ENCODE peak calls at places on chromosomes 2 and 18, in ten cellular contexts. One of them, this sample, is unnamed.

GRCh38 chr2:147197754-147198153 is 647.1 kb upstream of the ACVR2A start:
- DNase-seq in sigmoid colon: no peak
- DNase-seq in substantia nigra: no peak
- DNase-seq in Karpas-422: no peak
- DNase-seq in HCT116: no peak
- DNase-seq in A549: no peak
- DNase-seq in dorsolateral prefrontal cortex: no peak
- DNase-seq in AG04450: no peak
- DNase-seq in hepatocyte: no peak
- DNase-seq in lower lobe of right lung: no peak
- DNase-seq in this sample: no peak

GRCh38 chr18:61201516-61201915 is 131.7 kb upstream of the CDH20 start:
- DNase-seq in sigmoid colon: no peak
- DNase-seq in substantia nigra: no peak
- DNase-seq in Karpas-422: no peak
- DNase-seq in HCT116: no peak
- DNase-seq in A549: no peak
- DNase-seq in dorsolateral prefrontal cortex: no peak
- DNase-seq in AG04450: no peak
- DNase-seq in hepatocyte: no peak
- DNase-seq in lower lobe of right lung: no peak
- DNase-seq in this sample: no peak

GRCh38 chr18:44568986-44569385 is 111.7 kb upstream of the SETBP1 start:
- DNase-seq in sigmoid colon: no peak
- DNase-seq in substantia nigra: no peak
- DNase-seq in Karpas-422: no peak
- DNase-seq in HCT116: no peak
- DNase-seq in A549: no peak
- DNase-seq in dorsolateral prefrontal cortex: no peak
- DNase-seq in AG04450: no peak
- DNase-seq in hepatocyte: no peak
- DNase-seq in lower lobe of right lung: no peak
- DNase-seq in this sample: no peak

GRCh38 chr2:8089596-8089995 is 592.3 kb upstream of the ID2 start:
- DNase-seq in sigmoid colon: no peak
- DNase-seq in substantia nigra: no peak
- DNase-seq in Karpas-422: no peak
- DNase-seq in HCT116: no peak
- DNase-seq in A549: no peak
- DNase-seq in dorsolateral prefrontal cortex: no peak
- DNase-seq in AG04450: peak
- DNase-seq in hepatocyte: peak
- DNase-seq in lower lobe of right lung: no peak
- DNase-seq in this sample: no peak

GRCh38 chr2:30915485-30915884 is 108.2 kb upstream of the CAPN13 start:
- DNase-seq in sigmoid colon: no peak
- DNase-seq in substantia nigra: peak
- DNase-seq in Karpas-422: peak
- DNase-seq in HCT116: peak
- DNase-seq in A549: no peak
- DNase-seq in dorsolateral prefrontal cortex: no peak
- DNase-seq in AG04450: no peak
- DNase-seq in hepatocyte: peak
- DNase-seq in lower lobe of right lung: peak
- DNase-seq in this sample: no peak

GRCh38 chr2:211417544-211417943 is 861.1 kb downstream of the CPS1 start:
- DNase-seq in sigmoid colon: no peak
- DNase-seq in substantia nigra: no peak
- DNase-seq in Karpas-422: no peak
- DNase-seq in HCT116: no peak
- DNase-seq in A549: no peak
- DNase-seq in dorsolateral prefrontal cortex: no peak
- DNase-seq in AG04450: no peak
- DNase-seq in hepatocyte: no peak
- DNase-seq in lower lobe of right lung: no peak
- DNase-seq in this sample: no peak

GRCh38 chr2:94997981-94998920 is 27.3 kb upstream of the MAL start:
- DNase-seq in sigmoid colon: peak
- DNase-seq in substantia nigra: no peak
- DNase-seq in Karpas-422: no peak
- DNase-seq in HCT116: no peak
- DNase-seq in A549: no peak
- DNase-seq in dorsolateral prefrontal cortex: no peak
- DNase-seq in AG04450: no peak
- DNase-seq in hepatocyte: no peak
- DNase-seq in lower lobe of right lung: peak
- DNase-seq in this sample: no peak

GRCh38 chr2:216741223-216741593 is 45.9 kb upstream of the IGFBP5 start:
- DNase-seq in sigmoid colon: no peak
- DNase-seq in substantia nigra: no peak
- DNase-seq in Karpas-422: no peak
- DNase-seq in HCT116: no peak
- DNase-seq in A549: no peak
- DNase-seq in dorsolateral prefrontal cortex: no peak
- DNase-seq in AG04450: no peak
- DNase-seq in hepatocyte: no peak
- DNase-seq in lower lobe of right lung: no peak
- DNase-seq in this sample: no peak

GRCh38 chr2:95343429-95344207 is 46.5 kb downstream of the KCNIP3 start:
- DNase-seq in sigmoid colon: peak
- DNase-seq in substantia nigra: no peak
- DNase-seq in Karpas-422: no peak
- DNase-seq in HCT116: no peak
- DNase-seq in A549: no peak
- DNase-seq in dorsolateral prefrontal cortex: no peak
- DNase-seq in AG04450: no peak
- DNase-seq in hepatocyte: no peak
- DNase-seq in lower lobe of right lung: no peak
- DNase-seq in this sample: no peak

GRCh38 chr18:23336072-23336471 is 117.0 kb upstream of the RIOK3 start:
- DNase-seq in sigmoid colon: no peak
- DNase-seq in substantia nigra: no peak
- DNase-seq in Karpas-422: no peak
- DNase-seq in HCT116: no peak
- DNase-seq in A549: no peak
- DNase-seq in dorsolateral prefrontal cortex: no peak
- DNase-seq in AG04450: no peak
- DNase-seq in hepatocyte: no peak
- DNase-seq in lower lobe of right lung: no peak
- DNase-seq in this sample: no peak

GRCh38 chr2:217948341-217948791 is 54.4 kb downstream of the TNS1 start:
- DNase-seq in sigmoid colon: peak
- DNase-seq in substantia nigra: no peak
- DNase-seq in Karpas-422: no peak
- DNase-seq in HCT116: no peak
- DNase-seq in A549: no peak
- DNase-seq in dorsolateral prefrontal cortex: no peak
- DNase-seq in AG04450: no peak
- DNase-seq in hepatocyte: no peak
- DNase-seq in lower lobe of right lung: peak
- DNase-seq in this sample: no peak

GRCh38 chr2:47819834-47820233 is 36.9 kb downstream of the MSH6 start:
- DNase-seq in sigmoid colon: no peak
- DNase-seq in substantia nigra: no peak
- DNase-seq in Karpas-422: no peak
- DNase-seq in HCT116: no peak
- DNase-seq in A549: no peak
- DNase-seq in dorsolateral prefrontal cortex: no peak
- DNase-seq in AG04450: no peak
- DNase-seq in hepatocyte: no peak
- DNase-seq in lower lobe of right lung: no peak
- DNase-seq in this sample: no peak

GRCh38 chr2:176092270-176093144 is at the start of gene HOXD13:
- DNase-seq in sigmoid colon: peak
- DNase-seq in substantia nigra: no peak
- DNase-seq in Karpas-422: no peak
- DNase-seq in HCT116: no peak
- DNase-seq in A549: no peak
- DNase-seq in dorsolateral prefrontal cortex: no peak
- DNase-seq in AG04450: no peak
- DNase-seq in hepatocyte: peak
- DNase-seq in lower lobe of right lung: no peak
- DNase-seq in this sample: no peak

GRCh38 chr2:217434183-217434620 is 568.6 kb downstream of the TNS1 start:
- DNase-seq in sigmoid colon: peak
- DNase-seq in substantia nigra: peak
- DNase-seq in Karpas-422: peak
- DNase-seq in HCT116: peak
- DNase-seq in A549: peak
- DNase-seq in dorsolateral prefrontal cortex: peak
- DNase-seq in AG04450: peak
- DNase-seq in hepatocyte: peak
- DNase-seq in lower lobe of right lung: peak
- DNase-seq in this sample: no peak

GRCh38 chr18:22524783-22525182 is 107.1 kb upstream of the CTAGE1 start:
- DNase-seq in sigmoid colon: no peak
- DNase-seq in substantia nigra: no peak
- DNase-seq in Karpas-422: no peak
- DNase-seq in HCT116: no peak
- DNase-seq in A549: no peak
- DNase-seq in dorsolateral prefrontal cortex: no peak
- DNase-seq in AG04450: no peak
- DNase-seq in hepatocyte: no peak
- DNase-seq in lower lobe of right lung: no peak
- DNase-seq in this sample: no peak

GRCh38 chr2:115505331-115505730 is 1062.9 kb downstream of the DPP10 start:
- DNase-seq in sigmoid colon: no peak
- DNase-seq in substantia nigra: no peak
- DNase-seq in Karpas-422: no peak
- DNase-seq in HCT116: no peak
- DNase-seq in A549: no peak
- DNase-seq in dorsolateral prefrontal cortex: no peak
- DNase-seq in AG04450: no peak
- DNase-seq in hepatocyte: no peak
- DNase-seq in lower lobe of right lung: no peak
- DNase-seq in this sample: no peak

GRCh38 chr2:226002438-226002837 is 602.9 kb downstream of the NYAP2 start:
- DNase-seq in sigmoid colon: no peak
- DNase-seq in substantia nigra: no peak
- DNase-seq in Karpas-422: no peak
- DNase-seq in HCT116: peak
- DNase-seq in A549: peak
- DNase-seq in dorsolateral prefrontal cortex: no peak
- DNase-seq in AG04450: no peak
- DNase-seq in hepatocyte: peak
- DNase-seq in lower lobe of right lung: no peak
- DNase-seq in this sample: peak

GRCh38 chr2:78175642-78176041 is 653.5 kb upstream of the LRRTM4 start:
- DNase-seq in sigmoid colon: no peak
- DNase-seq in substantia nigra: no peak
- DNase-seq in Karpas-422: no peak
- DNase-seq in HCT116: no peak
- DNase-seq in A549: no peak
- DNase-seq in dorsolateral prefrontal cortex: no peak
- DNase-seq in AG04450: no peak
- DNase-seq in hepatocyte: no peak
- DNase-seq in lower lobe of right lung: no peak
- DNase-seq in this sample: no peak

GRCh38 chr2:85053802-85054201 is 79.4 kb upstream of the TCF7L1 start:
- DNase-seq in sigmoid colon: no peak
- DNase-seq in substantia nigra: no peak
- DNase-seq in Karpas-422: no peak
- DNase-seq in HCT116: peak
- DNase-seq in A549: peak
- DNase-seq in dorsolateral prefrontal cortex: no peak
- DNase-seq in AG04450: no peak
- DNase-seq in hepatocyte: peak
- DNase-seq in lower lobe of right lung: no peak
- DNase-seq in this sample: no peak

GRCh38 chr2:10620481-10620880 is 69.3 kb downstream of the NOL10 start:
- DNase-seq in sigmoid colon: no peak
- DNase-seq in substantia nigra: no peak
- DNase-seq in Karpas-422: no peak
- DNase-seq in HCT116: no peak
- DNase-seq in A549: no peak
- DNase-seq in dorsolateral prefrontal cortex: no peak
- DNase-seq in AG04450: peak
- DNase-seq in hepatocyte: no peak
- DNase-seq in lower lobe of right lung: no peak
- DNase-seq in this sample: peak
- H3K27ac ChIP-seq in sigmoid colon: no peak
- H3K27ac ChIP-seq in substantia nigra: no peak
- H3K27ac ChIP-seq in Karpas-422: no peak
- H3K27ac ChIP-seq in HCT116: no peak
- H3K27ac ChIP-seq in A549: no peak
- H3K27ac ChIP-seq in dorsolateral prefrontal cortex: no peak
- H3K27ac ChIP-seq in AG04450: peak
- H3K27ac ChIP-seq in hepatocyte: no peak
- H3K27ac ChIP-seq in lower lobe of right lung: no peak
- H3K27ac ChIP-seq in this sample: no peak

GRCh38 chr2:63790491-63790890 is 51.2 kb upstream of the UGP2 start:
- DNase-seq in sigmoid colon: no peak
- DNase-seq in substantia nigra: no peak
- DNase-seq in Karpas-422: no peak
- DNase-seq in HCT116: no peak
- DNase-seq in A549: no peak
- DNase-seq in dorsolateral prefrontal cortex: no peak
- DNase-seq in AG04450: no peak
- DNase-seq in hepatocyte: no peak
- DNase-seq in lower lobe of right lung: no peak
- DNase-seq in this sample: no peak
- H3K27ac ChIP-seq in sigmoid colon: peak
- H3K27ac ChIP-seq in substantia nigra: no peak
- H3K27ac ChIP-seq in Karpas-422: no peak
- H3K27ac ChIP-seq in HCT116: no peak
- H3K27ac ChIP-seq in A549: peak
- H3K27ac ChIP-seq in dorsolateral prefrontal cortex: no peak
- H3K27ac ChIP-seq in AG04450: peak
- H3K27ac ChIP-seq in hepatocyte: peak
- H3K27ac ChIP-seq in lower lobe of right lung: no peak
- H3K27ac ChIP-seq in this sample: no peak

GRCh38 chr2:25401307-25402021 is 59.7 kb upstream of the DNMT3A start:
- DNase-seq in sigmoid colon: no peak
- DNase-seq in substantia nigra: no peak
- DNase-seq in Karpas-422: no peak
- DNase-seq in HCT116: no peak
- DNase-seq in A549: no peak
- DNase-seq in dorsolateral prefrontal cortex: no peak
- DNase-seq in AG04450: no peak
- DNase-seq in hepatocyte: no peak
- DNase-seq in lower lobe of right lung: no peak
- DNase-seq in this sample: no peak
- H3K27ac ChIP-seq in sigmoid colon: no peak
- H3K27ac ChIP-seq in substantia nigra: no peak
- H3K27ac ChIP-seq in Karpas-422: peak
- H3K27ac ChIP-seq in HCT116: no peak
- H3K27ac ChIP-seq in A549: no peak
- H3K27ac ChIP-seq in dorsolateral prefrontal cortex: no peak
- H3K27ac ChIP-seq in AG04450: no peak
- H3K27ac ChIP-seq in hepatocyte: peak
- H3K27ac ChIP-seq in lower lobe of right lung: no peak
- H3K27ac ChIP-seq in this sample: peak

DNA sequence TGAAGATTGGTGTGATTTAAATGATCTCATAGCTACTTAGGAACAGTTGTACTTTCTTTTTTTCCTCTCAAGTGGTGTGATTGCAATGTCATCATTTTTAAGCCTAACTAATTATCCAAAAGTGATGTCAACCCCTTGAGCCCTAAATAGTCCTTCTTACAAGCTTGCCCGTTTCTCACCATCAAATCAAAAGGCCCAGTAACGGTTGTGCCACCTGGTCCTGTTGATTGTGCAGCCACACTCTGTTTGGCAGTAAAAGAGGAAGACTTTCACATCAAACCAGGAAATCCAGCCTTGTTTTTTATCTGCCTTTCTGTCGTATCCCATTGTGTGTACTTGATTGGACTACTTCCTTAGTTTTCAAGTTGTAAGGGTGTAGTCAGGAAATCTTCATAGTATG is 176.2 kb downstream of the DIS3L2 start:
- DNase-seq in sigmoid colon: no peak
- DNase-seq in substantia nigra: no peak
- DNase-seq in Karpas-422: no peak
- DNase-seq in HCT116: no peak
- DNase-seq in A549: no peak
- DNase-seq in dorsolateral prefrontal cortex: no peak
- DNase-seq in AG04450: no peak
- DNase-seq in hepatocyte: no peak
- DNase-seq in lower lobe of right lung: no peak
- DNase-seq in this sample: peak
- H3K27ac ChIP-seq in sigmoid colon: no peak
- H3K27ac ChIP-seq in substantia nigra: no peak
- H3K27ac ChIP-seq in Karpas-422: no peak
- H3K27ac ChIP-seq in HCT116: no peak
- H3K27ac ChIP-seq in A549: no peak
- H3K27ac ChIP-seq in dorsolateral prefrontal cortex: no peak
- H3K27ac ChIP-seq in AG04450: no peak
- H3K27ac ChIP-seq in hepatocyte: no peak
- H3K27ac ChIP-seq in lower lobe of right lung: no peak
- H3K27ac ChIP-seq in this sample: peak